ENCODE peak calls at places on chromosome 3, in five cellular contexts. R, H, M, I and X are unnamed samples.

GRCh38 chr3:40613306-40613705 is 88.5 kb downstream of the ZNF621 start:
- DNase-seq in H (no peak), M (no peak), I (no peak), R (no peak), X (no peak)

GRCh38 chr3:4474683-4475490 is 7.8 kb upstream of the SUMF1 start:
- DNase-seq in H (no peak), R (peak), I (no peak), M (no peak), X (no peak)

GRCh38 chr3:193851941-193852674 is 259.1 kb downstream of the OPA1 start:
- DNase-seq in H (no peak), M (no peak), I (no peak), R (no peak), X (peak)

GRCh38 chr3:14524311-14524711 is 15.8 kb downstream of the GRIP2 start:
- DNase-seq in M (no peak), I (no peak), R (no peak), H (peak), X (no peak)

GRCh38 chr3:67075295-67075694 is 77.2 kb downstream of the KBTBD8 start:
- DNase-seq in H (no peak), I (no peak), M (no peak), R (no peak), X (no peak)

GRCh38 chr3:184733971-184734608 is 22.2 kb upstream of the MAGEF1 start:
- DNase-seq in H (no peak), R (no peak), I (no peak), M (no peak), X (no peak)

GRCh38 chr3:58049143-58049785 is 41.0 kb downstream of the FLNB start:
- DNase-seq in I (no peak), M (peak), R (peak), H (no peak), X (peak)

GRCh38 chr3:123261666-123262065 is 59.9 kb downstream of the SEC22A start:
- DNase-seq in H (no peak), I (no peak), M (no peak), R (no peak), X (no peak)

GRCh38 chr3:7950890-7951289 is 550.7 kb upstream of the LMCD1 start:
- DNase-seq in H (no peak), R (no peak), M (no peak), I (no peak), X (peak)

GRCh38 chr3:105559856-105560255 is 193.1 kb downstream of the ALCAM start:
- DNase-seq in M (no peak), I (no peak), H (no peak), R (no peak), X (no peak)

DNA sequence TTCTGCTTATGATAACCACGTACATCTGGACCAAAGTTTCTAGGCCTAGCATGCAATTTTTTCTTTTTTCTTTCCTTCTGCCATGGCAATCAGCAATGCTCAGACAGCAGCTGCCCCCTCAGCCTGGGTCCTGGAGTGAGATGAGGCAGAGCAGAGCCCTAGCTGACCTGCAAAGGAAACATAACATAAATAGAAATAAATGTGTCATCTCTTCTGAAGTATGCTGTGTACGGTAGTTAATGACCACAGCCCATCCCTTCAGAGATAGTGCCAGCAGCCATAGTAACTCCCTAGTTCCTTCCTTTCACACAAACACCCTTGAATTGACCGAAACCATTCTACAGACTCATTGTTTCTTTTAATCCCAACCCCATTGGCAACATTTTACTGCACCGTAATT is 8.4 kb upstream of the CD47 start:
- DNase-seq in R (no peak), I (no peak), H (no peak), M (no peak), X (no peak)
- H3K27ac ChIP-seq in R (no peak), I (no peak), H (no peak), M (no peak), X (no peak)

DNA sequence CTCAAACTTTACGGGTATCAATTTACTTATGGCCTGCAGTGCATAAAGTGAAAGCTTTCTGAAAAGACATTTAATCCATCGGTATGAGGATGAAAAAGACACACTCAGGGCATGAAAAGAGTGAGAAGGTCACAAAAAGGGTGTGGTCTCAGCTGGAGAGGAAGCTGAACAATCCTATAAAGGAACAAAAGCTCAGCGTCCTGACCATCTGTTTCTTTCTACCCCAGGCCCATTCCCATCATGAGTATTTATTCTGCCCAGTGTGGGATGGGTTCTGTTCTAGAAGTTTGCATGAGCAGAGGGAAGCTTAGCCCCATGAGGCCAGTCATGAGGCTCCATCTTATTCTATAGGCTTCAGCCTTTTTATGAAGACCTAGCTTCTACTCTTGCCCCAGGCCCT is 144.6 kb downstream of the LPP start:
- DNase-seq in I (no peak), M (no peak), H (no peak), R (no peak), X (no peak)
- H3K27ac ChIP-seq in I (no peak), M (no peak), H (no peak), R (peak), X (no peak)

DNA sequence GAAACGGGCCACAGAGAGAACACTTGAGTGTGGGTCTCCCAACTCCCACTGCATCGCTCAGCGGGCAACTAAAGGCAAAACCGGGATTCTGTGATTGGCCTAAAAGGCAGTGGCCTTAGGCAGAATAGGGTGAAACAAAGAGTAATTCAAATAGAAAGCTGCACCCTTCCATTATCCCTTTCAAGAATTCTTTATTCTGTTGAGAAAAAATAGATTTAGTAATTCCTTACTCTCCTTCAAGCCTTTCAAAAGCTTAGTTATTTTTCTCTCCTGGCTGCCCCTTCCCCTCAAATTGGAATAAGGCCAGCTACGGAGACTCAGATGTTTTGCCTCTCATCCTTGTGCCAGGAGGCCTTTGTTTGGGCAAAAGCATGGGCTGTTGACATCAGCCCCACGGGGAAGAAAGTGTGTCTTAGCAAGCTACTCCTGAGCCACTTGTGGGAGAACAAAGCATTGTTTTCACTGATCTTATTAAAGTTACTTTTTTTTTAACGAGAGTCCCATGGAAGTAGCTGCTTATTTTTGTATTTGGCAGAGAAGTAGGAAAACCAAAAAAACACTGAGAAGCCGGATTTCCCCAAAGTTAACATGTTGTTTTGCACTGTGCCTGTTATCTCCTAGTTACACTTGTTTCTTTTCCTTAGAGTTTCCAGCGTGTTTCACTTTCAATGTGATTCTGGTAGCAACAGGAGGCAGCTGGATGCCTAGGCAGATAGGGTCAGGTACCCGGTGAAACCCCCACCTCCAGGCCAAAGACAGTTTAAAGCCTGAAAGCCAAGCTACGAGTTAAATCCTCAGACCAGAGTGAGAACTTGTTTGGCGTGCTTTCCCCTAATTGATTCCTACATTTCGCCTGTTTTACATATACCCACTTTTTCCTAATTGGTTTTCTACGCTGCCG is 2.2 kb downstream of the ST6GAL1 start:
- DNase-seq in H (no peak), I (no peak), M (no peak), R (no peak), X (no peak)
- H3K27ac ChIP-seq in H (peak), I (peak), M (no peak), R (no peak), X (no peak)

DNA sequence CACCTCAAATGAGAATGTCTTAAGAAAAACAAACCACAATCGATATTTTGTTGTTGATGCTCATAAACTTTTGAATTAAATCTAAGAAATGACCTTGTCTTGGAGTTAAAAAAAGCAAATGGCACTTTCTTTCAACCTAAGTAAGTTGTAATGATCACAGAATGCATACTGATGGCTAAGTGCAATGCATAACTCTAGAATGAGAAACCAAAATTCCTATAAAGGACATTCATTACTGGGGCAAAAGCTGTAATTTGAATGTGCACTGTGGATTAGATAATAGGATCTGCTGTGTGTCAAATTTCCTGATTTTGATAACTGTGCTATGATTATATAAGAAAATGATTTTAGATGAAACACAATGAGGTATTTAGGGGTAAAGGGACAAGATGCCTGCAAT is 14.3 kb downstream of the SIAH2 start:
- DNase-seq in I (no peak), R (no peak), H (no peak), M (no peak), X (no peak)
- H3K27ac ChIP-seq in I (no peak), R (no peak), H (no peak), M (no peak), X (no peak)

DNA sequence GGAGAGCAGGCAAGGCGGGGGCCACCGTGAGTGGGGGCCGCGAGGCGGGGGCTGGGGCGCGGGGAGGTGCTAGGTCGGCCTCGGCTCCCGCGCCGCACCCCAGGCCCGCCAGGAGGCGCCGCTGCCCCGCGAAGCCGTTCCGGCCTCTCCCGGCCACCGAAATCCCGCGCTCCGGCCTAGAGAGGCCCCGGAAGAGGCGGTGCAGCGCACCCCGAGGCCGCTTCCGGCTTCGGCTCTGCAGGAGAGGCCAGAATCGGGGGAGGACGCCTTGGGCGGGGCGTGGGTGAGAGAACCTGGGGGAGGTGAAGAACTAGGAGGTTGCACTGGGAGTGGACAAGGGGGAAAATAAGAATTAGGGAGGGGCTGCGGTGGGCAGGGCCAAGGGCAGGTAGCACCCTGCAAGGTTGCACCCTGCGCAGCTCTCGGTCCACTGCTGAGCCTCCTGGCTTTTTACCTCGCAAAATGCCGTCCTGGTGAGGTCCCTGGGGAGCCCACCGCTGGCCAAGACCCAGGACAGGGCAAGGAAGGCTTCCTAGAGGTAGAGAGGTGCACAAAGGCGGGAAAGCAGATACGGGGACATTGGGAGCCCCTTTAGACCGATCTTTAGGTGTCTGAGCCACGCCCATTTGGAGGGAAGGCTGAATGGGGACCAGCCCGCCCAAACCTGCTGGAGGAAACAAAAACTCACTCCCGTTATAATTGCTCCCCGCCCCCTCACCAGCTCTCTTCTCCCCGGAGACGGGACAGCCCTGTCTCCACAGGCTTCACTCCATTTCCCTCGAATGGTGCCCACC is 8.4 kb upstream of the GNAI2 start:
- DNase-seq in I (peak), M (peak), R (peak), H (peak), X (peak)
- H3K27ac ChIP-seq in I (peak), M (peak), R (peak), H (peak), X (peak)

GRCh38 chr3:101828289-101828688 is 21.0 kb upstream of the NFKBIZ start:
- DNase-seq in I (no peak), H (no peak), R (no peak), M (no peak), X (no peak)
- H3K27ac ChIP-seq in I (peak), H (peak), R (peak), M (no peak), X (peak)

GRCh38 chr3:71317140-71317539 is 266.4 kb downstream of the FOXP1 start:
- DNase-seq in H (no peak), R (no peak), I (no peak), M (no peak), X (no peak)

GRCh38 chr3:71317749-71318458 is 265.6 kb downstream of the FOXP1 start:
- DNase-seq in R (no peak), H (no peak), M (no peak), I (no peak), X (no peak)

GRCh38 chr3:71316378-71316777 is 267.1 kb downstream of the FOXP1 start:
- DNase-seq in H (no peak), I (no peak), M (no peak), R (no peak), X (no peak)

GRCh38 chr3:71313844-71314243 is 269.7 kb downstream of the FOXP1 start:
- DNase-seq in M (no peak), I (no peak), R (no peak), H (no peak), X (no peak)

GRCh38 chr3:71315431-71315830 is 268.1 kb downstream of the FOXP1 start:
- DNase-seq in H (no peak), I (no peak), R (no peak), M (no peak), X (no peak)
- H3K27ac ChIP-seq in H (peak), I (no peak), R (no peak), M (no peak), X (no peak)